ENCODE peak calls at places on chromosome 12, in four cellular contexts. Q is keratinocyte, X is tibial nerve, N is PC-3. K is an unnamed sample.

GRCh38 chr12:107560194-107560905 is 125.2 kb upstream of the PWP1 start:
- DNase-seq in Q (no peak), N (no peak), X (no peak), K (no peak)

GRCh38 chr12:57617942-57618341 is 6.7 kb downstream of the ARHGEF25 start:
- DNase-seq in Q (no peak), N (no peak), X (no peak), K (no peak)

GRCh38 chr12:40202095-40203059 is 22.4 kb upstream of the LRRK2 start:
- DNase-seq in N (no peak), Q (no peak), X (no peak), K (no peak)

GRCh38 chr12:96401061-96401871 is 1.0 kb upstream of the CDK17 start:
- DNase-seq in N (peak; percentile 81), Q (no peak), X (no peak), K (peak; percentile 95)

GRCh38 chr12:1820191-1820599 is at the start of gene LRTM2:
- DNase-seq in X (no peak), N (no peak), Q (no peak), K (no peak)

GRCh38 chr12:71392521-71393145 is 47.0 kb upstream of the LGR5 start:
- DNase-seq in Q (peak; percentile 45), X (peak; percentile 33), N (peak; percentile 84), K (peak; percentile 64)

GRCh38 chr12:119008691-119009221 is 27.4 kb downstream of the SRRM4 start:
- DNase-seq in N (no peak), X (no peak), Q (no peak), K (no peak)

GRCh38 chr12:57215668-57216013 is 953 bp upstream of the NXPH4 start:
- DNase-seq in N (peak; percentile 34), X (no peak), Q (no peak), K (no peak)

GRCh38 chr12:50934981-50935807 is 17.1 kb upstream of the HIGD1C start:
- DNase-seq in Q (no peak), N (no peak), X (no peak), K (peak; percentile 85)

GRCh38 chr12:110531741-110532333 is 29.7 kb downstream of the RAD9B start:
- DNase-seq in Q (no peak), X (no peak), N (peak; percentile 76), K (peak; percentile 78)

GRCh38 chr12:76855266-76855665 is 23.6 kb downstream of the CSRP2 start:
- DNase-seq in Q (no peak), N (no peak), X (no peak), K (no peak)

GRCh38 chr12:109844983-109845841 is 12.0 kb upstream of the TRPV4 start:
- DNase-seq in Q (no peak), X (peak; percentile 87), N (peak; percentile 93), K (peak; percentile 74)

GRCh38 chr12:6915023-6915788 is 826 bp downstream of the ENO2 start:
- DNase-seq in X (peak; percentile 37), N (no peak), Q (no peak), K (no peak)

GRCh38 chr12:31363826-31364225 is 37.9 kb upstream of the SINHCAF start:
- DNase-seq in X (no peak), Q (no peak), N (no peak), K (no peak)

GRCh38 chr12:92899388-92900001 is 29.6 kb downstream of the EEA1 start:
- DNase-seq in N (peak; percentile 98), Q (peak; percentile 75), X (peak; percentile 84), K (peak; percentile 98)

GRCh38 chr12:46384451-46385301 is 12.1 kb upstream of the SLC38A2 start:
- DNase-seq in N (peak; percentile 70), X (no peak), Q (no peak), K (peak; percentile 50)

GRCh38 chr12:47820631-47821345 is 1.1 kb upstream of the HDAC7 start:
- DNase-seq in N (peak; percentile 97), Q (peak; percentile 74), X (peak; percentile 93), K (peak; percentile 96)

GRCh38 chr12:6703631-6704030 is 3.0 kb upstream of the PIANP start:
- DNase-seq in N (no peak), X (no peak), Q (no peak), K (no peak)

GRCh38 chr12:122852336-122853275 is 17.3 kb downstream of the HIP1R start:
- DNase-seq in X (no peak), Q (no peak), N (no peak), K (no peak)

GRCh38 chr12:69330475-69331473 is 17.4 kb upstream of the LYZ start:
- DNase-seq in N (peak; percentile 38), X (no peak), Q (no peak), K (peak; percentile 7)

GRCh38 chr12:93292731-93293566 is 84.8 kb upstream of the NUDT4 start:
- DNase-seq in X (no peak), N (no peak), Q (no peak), K (no peak)

GRCh38 chr12:18971932-18972331 is 157.6 kb upstream of the PLEKHA5 start:
- DNase-seq in Q (no peak), X (no peak), N (no peak), K (no peak)

GRCh38 chr12:41512531-41512930 is 324.4 kb downstream of the PDZRN4 start:
- DNase-seq in Q (no peak), X (no peak), N (no peak), K (no peak)

GRCh38 chr12:15216036-15216889 is 5.0 kb downstream of the RERG start:
- DNase-seq in N (no peak), Q (no peak), X (no peak), K (no peak)

GRCh38 chr12:128131955-128132354 is 135.0 kb upstream of the TMEM132C start:
- DNase-seq in N (no peak), X (no peak), Q (no peak), K (no peak)

GRCh38 chr12:83322816-83323215 is 636.1 kb downstream of the TMTC2 start:
- DNase-seq in Q (no peak), X (no peak), N (no peak), K (no peak)

GRCh38 chr12:7512528-7512927 is 9.0 kb upstream of the CD163 start:
- DNase-seq in Q (no peak), X (no peak), N (peak; percentile 19), K (peak; percentile 90)

GRCh38 chr12:106101798-106102197 is 37.0 kb downstream of the NUAK1 start:
- DNase-seq in N (no peak), Q (no peak), X (no peak), K (no peak)

GRCh38 chr12:121467638-121468403 is 67.9 kb downstream of the RNF34 start:
- DNase-seq in X (no peak), Q (no peak), N (no peak), K (peak; percentile 30)

GRCh38 chr12:128930591-128930990 is 77.3 kb downstream of the GLT1D1 start:
- DNase-seq in N (no peak), Q (no peak), X (no peak), K (no peak)

DNA sequence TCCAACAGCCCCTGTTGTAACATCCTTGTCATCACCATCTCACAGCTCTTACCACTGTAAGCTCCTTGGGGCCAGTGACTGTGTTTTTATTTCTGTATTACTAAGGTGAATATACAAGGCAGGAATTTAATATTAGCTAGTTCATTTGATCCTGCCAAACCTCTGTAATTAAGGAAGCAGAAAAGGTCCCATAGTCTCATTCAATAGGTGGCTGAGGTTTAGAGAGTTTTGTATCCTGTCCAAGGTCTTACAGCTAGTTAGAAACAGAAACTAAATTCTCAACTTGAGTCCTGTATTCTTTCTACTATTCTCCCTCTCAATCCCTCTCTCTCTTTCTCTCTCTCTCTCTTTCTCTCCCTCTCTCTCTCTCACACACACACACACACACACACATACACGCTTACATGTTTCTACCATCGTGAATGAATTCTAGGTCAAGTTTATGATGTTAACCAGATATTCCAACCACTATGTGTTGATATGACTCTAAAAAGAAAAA is 543 bp upstream of the GLIPR1 start:
- DNase-seq in Q (no peak), X (no peak), N (peak; percentile 49), K (no peak)
- H3K4me3 ChIP-seq in Q (no peak overlapping the region), X (peak overlapping the region; percentile 30), N (peak overlapping the region; percentile 67), K (peak overlapping the region; percentile 43)

DNA sequence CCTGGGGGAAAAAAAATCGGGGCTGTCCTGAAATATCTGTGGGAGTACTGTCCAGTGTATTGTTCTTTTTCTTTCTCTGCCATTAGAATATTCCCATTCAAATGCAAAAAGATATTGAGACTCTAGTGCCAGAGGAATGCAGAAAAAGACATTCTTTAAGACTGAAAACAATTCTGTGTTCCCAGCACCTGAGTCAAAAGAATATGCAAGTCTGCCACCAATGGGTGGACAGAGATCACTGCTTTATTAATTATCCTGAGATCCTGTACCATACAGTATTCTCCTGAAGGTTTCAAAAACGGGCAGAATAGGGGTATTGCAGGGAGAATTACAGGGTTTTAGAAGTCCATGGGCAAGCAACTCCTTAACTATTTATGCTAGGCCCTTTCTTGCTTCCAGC is 361.8 kb downstream of the C12orf50 start:
- DNase-seq in N (peak; percentile 61), X (no peak), Q (no peak), K (peak; percentile 23)
- TF ChIP-seq CTCF in N (peak; percentile 70), X (peak; percentile 14), Q (peak; percentile 36), K (peak; percentile 11)

DNA sequence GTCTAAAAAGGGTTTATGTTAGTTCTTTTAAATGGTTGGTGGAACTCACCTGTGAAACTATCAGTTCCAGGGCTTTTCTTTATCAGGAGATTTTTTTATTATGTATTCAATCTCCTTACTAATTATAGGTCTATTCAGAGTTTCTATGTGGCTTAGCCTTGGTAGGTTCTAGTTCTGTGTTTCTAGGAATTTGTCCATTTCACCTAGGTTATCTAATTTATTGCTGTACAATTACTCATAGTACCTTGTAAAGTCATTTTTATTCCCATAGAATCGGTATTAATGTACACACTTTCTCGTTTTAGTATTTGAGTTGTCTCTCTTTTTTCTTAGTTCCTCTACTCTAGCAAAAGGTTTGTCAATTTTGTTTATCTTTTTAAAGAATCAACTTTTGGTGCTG is 59.0 kb downstream of the BORCS5 start:
- DNase-seq in Q (no peak), X (no peak), N (peak; percentile 10), K (no peak)
- H3K4me3 ChIP-seq in Q (no peak overlapping the region), X (no peak overlapping the region), N (peak overlapping the region; percentile 56), K (no peak overlapping the region)

GRCh38 chr12:27309995-27310315 is 22.7 kb upstream of the BMAL2 start:
- DNase-seq in X (no peak), Q (no peak), N (no peak), K (no peak)

GRCh38 chr12:27309293-27309994 is 23.2 kb upstream of the BMAL2 start:
- DNase-seq in X (no peak), N (no peak), Q (no peak), K (no peak)

GRCh38 chr12:27303139-27304111 is 29.2 kb upstream of the BMAL2 start:
- DNase-seq in Q (no peak), X (no peak), N (peak; percentile 72), K (peak; percentile 63)

GRCh38 chr12:27304856-27305255 is 27.8 kb upstream of the BMAL2 start:
- DNase-seq in Q (no peak), X (no peak), N (no peak), K (no peak)

DNA sequence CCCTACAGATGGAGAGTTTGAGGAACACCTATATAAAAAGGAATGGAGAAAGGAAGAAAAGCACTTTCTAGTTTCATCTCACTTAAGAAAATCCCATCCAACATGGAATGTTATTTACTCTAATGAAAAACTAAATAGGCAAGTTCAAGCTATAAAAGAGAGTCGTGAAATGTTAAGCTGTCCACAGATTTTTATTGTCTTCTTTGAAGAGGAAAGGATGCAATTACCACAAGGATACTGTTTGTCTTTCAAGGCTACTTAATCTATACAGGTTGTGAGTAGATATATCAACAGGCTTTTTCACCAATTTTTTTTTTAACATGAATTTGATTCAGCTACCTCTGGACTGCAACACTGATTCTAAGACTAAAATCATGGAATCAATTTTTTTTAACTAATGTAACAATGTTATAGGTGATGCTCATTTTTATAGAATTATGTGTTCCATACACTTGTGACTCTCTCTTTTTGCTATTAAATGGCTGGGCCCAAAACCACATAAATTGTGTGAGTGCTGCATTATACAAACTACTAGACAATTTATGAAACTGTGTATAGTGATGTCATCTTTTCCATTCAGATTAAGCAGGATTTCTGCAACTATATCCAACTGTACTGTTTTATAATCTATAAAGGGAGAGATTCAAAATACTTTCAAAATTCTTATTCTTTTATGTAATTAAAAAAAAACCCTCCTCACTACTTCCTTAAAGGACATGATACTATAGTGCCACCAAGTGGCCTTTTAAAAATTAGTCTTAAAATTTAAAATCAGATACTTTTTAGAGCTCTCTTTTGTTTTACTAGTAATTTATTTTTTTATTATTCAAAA is 26.7 kb upstream of the BMAL2 start:
- DNase-seq in Q (no peak), N (peak; percentile 84), X (no peak), K (peak; percentile 73)
- TF ChIP-seq CTCF in Q (no peak), N (peak; percentile 79), X (peak; percentile 20), K (peak; percentile 40)